ENCODE peak calls at places on chromosomes 11 and 22, in eight cellular contexts. B is A549, O is tibial nerve, R is transverse colon, M is HepG2, J is ovary, H is K562, I is stomach. G is an unnamed sample.

GRCh38 chr11:1469287-1469910 is 17.2 kb downstream of the MOB2 start:
- DNase-seq in B (no peak), H (no peak), I (no peak), J (no peak), M (no peak), O (no peak), R (no peak), G (no peak)

GRCh38 chr11:910044-910588 is 494 bp downstream of the CHID1 start:
- DNase-seq in R (no peak), J (no peak), I (no peak), B (no peak), M (no peak), O (no peak), H (peak; percentile 37), G (no peak)

GRCh38 chr11:68531129-68531693 is 70.7 kb downstream of the PPP6R3 start:
- DNase-seq in M (no peak), I (no peak), H (no peak), O (no peak), R (no peak), J (no peak), B (no peak), G (no peak)

GRCh38 chr11:115887316-115887715 is 383.1 kb upstream of the CADM1 start:
- DNase-seq in I (no peak), R (no peak), O (no peak), H (no peak), B (no peak), J (no peak), M (no peak), G (no peak)

GRCh38 chr11:63682045-63682915 is 980 bp downstream of the RTN3 start:
- DNase-seq in B (peak; percentile 42), J (peak; percentile 42), R (peak; percentile 48), M (peak; percentile 8), H (peak; percentile 53), I (no peak), O (peak; percentile 33), G (peak; percentile 67)

GRCh38 chr22:29167032-29167911 is 38.4 kb upstream of the EMID1 start:
- DNase-seq in M (no peak), I (no peak), H (no peak), O (no peak), J (no peak), R (no peak), B (no peak), G (peak; percentile 41)

GRCh38 chr11:20015529-20016427 is 144.5 kb downstream of the DBX1 start:
- DNase-seq in H (no peak), I (no peak), M (no peak), R (no peak), O (no peak), B (no peak), J (no peak), G (no peak)

GRCh38 chr11:115423728-115424459 is 80.3 kb downstream of the CADM1 start:
- DNase-seq in O (no peak), H (no peak), J (no peak), B (no peak), R (no peak), I (no peak), M (no peak), G (no peak)

GRCh38 chr11:71485466-71485865 is 32.5 kb downstream of the NADSYN1 start:
- DNase-seq in M (no peak), J (peak; percentile 6), H (no peak), I (no peak), O (no peak), B (no peak), R (no peak), G (peak; percentile 27)

GRCh38 chr11:106156290-106156937 is 79.0 kb downstream of the AASDHPPT start:
- DNase-seq in I (peak; percentile 34), J (peak; percentile 30), B (peak; percentile 10), H (peak; percentile 35), O (no peak), M (peak; percentile 15), R (no peak), G (peak; percentile 67)

GRCh38 chr11:134372961-134373360 is 39.1 kb downstream of the B3GAT1 start:
- DNase-seq in I (no peak), R (no peak), H (no peak), M (no peak), O (no peak), B (no peak), J (no peak), G (peak; percentile 36)

GRCh38 chr11:36069576-36070214 is 125.8 kb downstream of the LDLRAD3 start:
- DNase-seq in O (no peak), H (no peak), J (no peak), M (no peak), R (no peak), I (no peak), B (no peak), G (no peak)

GRCh38 chr11:31958086-31958735 is 132.7 kb upstream of the RCN1 start:
- DNase-seq in H (peak; percentile 72), I (peak; percentile 60), M (peak; percentile 15), R (peak; percentile 45), O (peak; percentile 29), B (peak; percentile 38), J (no peak), G (no peak)

GRCh38 chr11:110077866-110078325 is 15.3 kb upstream of the ZC3H12C start:
- DNase-seq in M (peak; percentile 13), B (no peak), J (no peak), I (no peak), R (no peak), O (no peak), H (peak; percentile 46), G (no peak)

GRCh38 chr11:15775051-15775541 is 581.2 kb downstream of the SOX6 start:
- DNase-seq in J (no peak), B (no peak), I (no peak), O (no peak), H (no peak), M (no peak), R (no peak), G (no peak)

DNA sequence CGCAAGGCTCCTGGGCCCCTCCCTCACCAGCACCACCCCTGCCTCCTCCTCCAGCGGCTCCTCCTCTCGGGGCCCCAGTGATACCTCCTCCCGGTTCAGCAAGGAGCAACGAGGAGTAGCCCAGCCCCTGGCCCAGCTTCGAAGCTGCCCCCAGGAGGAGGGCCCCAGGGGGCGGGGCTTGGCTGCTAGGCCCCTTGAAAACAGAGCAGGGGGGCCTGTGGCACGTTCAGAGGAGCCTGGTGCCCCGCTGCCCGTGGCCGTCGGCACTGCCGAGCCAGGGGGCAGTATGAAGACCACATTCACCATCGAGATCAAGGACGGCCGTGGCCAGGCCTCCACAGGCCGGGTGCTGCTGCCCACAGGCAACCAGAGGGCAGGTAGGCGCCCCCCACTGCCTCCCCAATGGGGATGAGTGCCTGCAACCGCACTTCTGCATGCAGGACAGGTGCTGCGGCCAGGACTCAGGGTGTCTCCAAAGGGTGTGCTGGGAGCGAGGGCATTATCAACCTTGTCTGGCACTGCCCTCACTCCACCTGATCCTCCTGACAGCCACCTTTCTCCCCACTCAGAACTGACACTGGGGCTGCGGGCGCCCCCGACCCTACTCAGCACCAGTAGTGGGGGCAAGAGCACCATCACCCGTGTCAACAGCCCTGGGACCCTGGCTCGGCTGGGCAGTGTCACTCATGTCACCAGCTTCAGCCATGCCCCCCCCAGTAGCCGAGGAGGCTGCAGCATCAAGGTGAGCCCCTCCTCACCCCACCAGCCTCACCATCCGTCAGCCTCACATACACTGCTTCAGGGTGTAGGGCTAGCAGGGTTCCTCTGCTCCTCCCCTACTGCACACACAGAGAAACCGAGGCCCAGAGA is 10.2 kb downstream of the SMTN start:
- DNase-seq in B (no peak), O (no peak), J (no peak), H (no peak), M (no peak), R (peak; percentile 62), I (no peak), G (peak; percentile 98)
- TF ChIP-seq EP300 in B (no peak), O (no peak), J (no peak), H (no peak), M (no peak), R (no peak), I (no peak), G (no peak)

GRCh38 chr11:5507177-5507576 is 2.6 kb downstream of the UBQLN3 start:
- DNase-seq in R (no peak), H (peak; percentile 62), B (no peak), J (no peak), O (no peak), M (no peak), I (no peak), G (no peak)
- TF ChIP-seq CTCF in R (no peak), H (peak; percentile 59), B (no peak), J (no peak), O (no peak), M (no peak), I (no peak), G (no peak)

GRCh38 chr11:46892109-46892508 is 26.2 kb downstream of the LRP4 start:
- DNase-seq in J (no peak), B (no peak), R (no peak), H (no peak), M (no peak), I (no peak), O (no peak), G (no peak)

GRCh38 chr11:46889251-46889650 is 29.1 kb downstream of the LRP4 start:
- DNase-seq in I (no peak), M (no peak), R (no peak), O (no peak), H (no peak), J (no peak), B (no peak), G (no peak)

GRCh38 chr11:46890665-46891064 is 27.7 kb downstream of the LRP4 start:
- DNase-seq in H (no peak), M (no peak), R (no peak), O (no peak), J (no peak), B (no peak), I (no peak), G (no peak)

GRCh38 chr11:46888636-46889035 is 29.7 kb downstream of the LRP4 start:
- DNase-seq in R (no peak), B (no peak), J (no peak), O (no peak), M (no peak), I (no peak), H (no peak), G (no peak)

GRCh38 chr11:46889689-46890475 is 28.5 kb downstream of the LRP4 start:
- DNase-seq in H (peak; percentile 79), O (peak; percentile 97), M (peak; percentile 65), I (peak; percentile 81), R (peak; percentile 78), B (peak; percentile 62), J (peak; percentile 83), G (peak; percentile 81)
- TF ChIP-seq POLR2A in H (no peak), O (no peak), M (no peak), I (no peak), R (no peak), B (no peak), J (no peak), G (no peak)

GRCh38 chr22:49437956-49438355 is 389.7 kb downstream of the BRD1 start:
- DNase-seq in H (no peak), O (no peak), B (no peak), I (no peak), J (no peak), R (no peak), M (no peak), G (peak; percentile 49)

GRCh38 chr22:49439373-49439772 is 388.3 kb downstream of the BRD1 start:
- DNase-seq in I (no peak), M (no peak), O (no peak), H (no peak), B (no peak), R (no peak), J (no peak), G (no peak)

GRCh38 chr22:49444781-49445180 is 382.9 kb downstream of the BRD1 start:
- DNase-seq in I (no peak), M (no peak), J (no peak), R (no peak), O (no peak), B (no peak), H (no peak), G (no peak)

GRCh38 chr22:49437356-49437755 is 390.3 kb downstream of the BRD1 start:
- DNase-seq in I (no peak), H (no peak), O (no peak), R (no peak), M (no peak), J (no peak), B (no peak), G (no peak)

GRCh38 chr22:49440931-49441330 is 386.7 kb downstream of the BRD1 start:
- DNase-seq in I (no peak), O (no peak), B (no peak), H (no peak), J (no peak), M (no peak), R (no peak), G (no peak)
- TF ChIP-seq EP300 in I (no peak), O (no peak), B (no peak), H (no peak), J (no peak), M (no peak), R (no peak), G (no peak)